ENCODE peak calls at places on chromosomes 4 and X, in four cellular contexts. J is heart left ventricle; W is CD8-positive, alpha-beta T cell; D is left ventricle myocardium inferior. Y is an unnamed sample.

GRCh38 chrX:40502688-40503087 is 78.1 kb upstream of the ATP6AP2 start:
- DNase-seq in J (no peak), W (no peak), D (no peak), Y (no peak)

GRCh38 chr4:138522366-138522765 is 280.2 kb upstream of the SLC7A11 start:
- DNase-seq in J (no peak), W (no peak), D (no peak), Y (no peak)

GRCh38 chr4:153383131-153383530 is 38.6 kb downstream of the MND1 start:
- DNase-seq in J (no peak), W (no peak), D (no peak), Y (no peak)

GRCh38 chrX:39473812-39474211 is 623.9 kb downstream of the BCOR start:
- DNase-seq in J (peak; percentile 17), W (no peak), D (peak; percentile 16), Y (no peak)

GRCh38 chrX:24023972-24024664 is 2.9 kb downstream of the KLHL15 start:
- DNase-seq in J (no peak), W (no peak), D (no peak), Y (no peak)

GRCh38 chr4:14254252-14254651 is 626.7 kb upstream of the BOD1L1 start:
- DNase-seq in J (peak; percentile 8), W (no peak), D (peak; percentile 19), Y (peak; percentile 65)

GRCh38 chr4:153520871-153521329 is 54.7 kb downstream of the TMEM131L start:
- DNase-seq in J (no peak), W (no peak), D (no peak), Y (no peak)

GRCh38 chr4:3460926-3461325 is 2.2 kb upstream of the DOK7 start:
- DNase-seq in J (no peak), W (no peak), D (peak; percentile 13), Y (no peak)

GRCh38 chrX:39063037-39063436 is 261.8 kb downstream of the MID1IP1 start:
- DNase-seq in J (no peak), W (no peak), D (no peak), Y (peak; percentile 25)

GRCh38 chr4:173333658-173334084 is 487 bp downstream of the HMGB2 start:
- DNase-seq in J (peak; percentile 80), W (peak; percentile 70), D (peak; percentile 68), Y (peak; percentile 85)

GRCh38 chr4:145170209-145170608 is 10.2 kb downstream of the OTUD4 start:
- DNase-seq in J (no peak), W (no peak), D (no peak), Y (no peak)

GRCh38 chr4:102285831-102286230 is 59.5 kb downstream of the SLC39A8 start:
- DNase-seq in J (no peak), W (no peak), D (no peak), Y (no peak)

GRCh38 chr4:1493540-1494287 is 87.5 kb upstream of the NKX1-1 start:
- DNase-seq in J (no peak), W (no peak), D (no peak), Y (peak; percentile 57)

GRCh38 chr4:45363931-45364330 is 637.6 kb upstream of the GNPDA2 start:
- DNase-seq in J (no peak), W (no peak), D (no peak), Y (no peak)

GRCh38 chr4:122827258-122827887 is 742 bp downstream of the FGF2 start:
- DNase-seq in J (peak; percentile 34), W (peak; percentile 50), D (peak; percentile 42), Y (peak; percentile 75)

GRCh38 chrX:140715787-140716186 is 6.2 kb downstream of the LINC00632 start:
- DNase-seq in J (no peak), W (no peak), D (no peak), Y (no peak)

GRCh38 chrX:34848281-34848680 is 94.3 kb upstream of the FAM47B start:
- DNase-seq in J (no peak), W (no peak), D (no peak), Y (no peak)

GRCh38 chr4:185920171-185920570 is 108.2 kb upstream of the SORBS2 start:
- DNase-seq in J (no peak), W (no peak), D (no peak), Y (no peak)

GRCh38 chr4:38089961-38090360 is 129.8 kb downstream of the PTTG2 start:
- DNase-seq in J (no peak), W (no peak), D (no peak), Y (no peak)

GRCh38 chr4:6242271-6243029 is 27.2 kb upstream of the WFS1 start:
- DNase-seq in J (no peak), W (no peak), D (no peak), Y (no peak)

GRCh38 chr4:76688737-76689078 is 209.2 kb downstream of the SOWAHB start:
- DNase-seq in J (no peak), W (no peak), D (no peak), Y (no peak)
- H3K4me3 ChIP-seq in J (peak overlapping the region; percentile 45), W (peak overlapping the region; percentile 31), D (peak overlapping the region; percentile 71), Y (peak overlapping the region; percentile 70)

GRCh38 chr4:168655182-168655581 is 158.3 kb downstream of the PALLD start:
- DNase-seq in J (no peak), W (no peak), D (no peak), Y (no peak)
- H3K27ac ChIP-seq in J (no peak overlapping the region), W (no peak overlapping the region), D (no peak overlapping the region), Y (no peak overlapping the region)

DNA sequence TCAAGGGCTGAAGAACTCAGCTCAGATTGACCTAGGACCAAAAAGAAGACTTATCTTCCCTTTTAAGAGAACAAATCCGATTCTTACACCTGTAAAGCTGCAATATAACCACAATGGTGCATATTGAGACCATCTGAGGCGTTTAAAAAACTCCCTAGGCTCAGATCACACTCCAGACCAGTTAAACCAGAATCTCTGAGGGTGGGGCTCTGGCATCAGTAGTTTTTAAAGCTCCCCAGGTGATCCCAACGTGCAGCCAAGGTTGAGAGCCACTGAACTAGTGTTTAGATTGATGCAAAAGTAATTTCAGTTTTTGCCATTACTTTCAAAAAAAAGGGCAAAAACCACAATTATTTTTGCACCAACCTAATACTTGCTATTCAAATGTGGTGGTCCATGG is 73.9 kb upstream of the GPM6B start:
- DNase-seq in J (no peak), W (no peak), D (no peak), Y (no peak)
- H3K4me1 ChIP-seq in J (no peaks in the 10 kb centered on the region), W (no peaks in the 10 kb centered on the region), D (no peaks in the 10 kb centered on the region), Y (peaks cover 12% of the 10 kb centered on the region)

GRCh38 chr4:95362906-95363578 is 185.7 kb downstream of the UNC5C start:
- DNase-seq in J (no peak), W (no peak), D (no peak), Y (no peak)

GRCh38 chr4:95363579-95363965 is 185.2 kb downstream of the UNC5C start:
- DNase-seq in J (no peak), W (no peak), D (no peak), Y (no peak)

GRCh38 chr4:95361696-95361965 is 187.1 kb downstream of the UNC5C start:
- DNase-seq in J (no peak), W (no peak), D (no peak), Y (no peak)

GRCh38 chr4:95362066-95362465 is 186.7 kb downstream of the UNC5C start:
- DNase-seq in J (no peak), W (no peak), D (no peak), Y (no peak)

DNA sequence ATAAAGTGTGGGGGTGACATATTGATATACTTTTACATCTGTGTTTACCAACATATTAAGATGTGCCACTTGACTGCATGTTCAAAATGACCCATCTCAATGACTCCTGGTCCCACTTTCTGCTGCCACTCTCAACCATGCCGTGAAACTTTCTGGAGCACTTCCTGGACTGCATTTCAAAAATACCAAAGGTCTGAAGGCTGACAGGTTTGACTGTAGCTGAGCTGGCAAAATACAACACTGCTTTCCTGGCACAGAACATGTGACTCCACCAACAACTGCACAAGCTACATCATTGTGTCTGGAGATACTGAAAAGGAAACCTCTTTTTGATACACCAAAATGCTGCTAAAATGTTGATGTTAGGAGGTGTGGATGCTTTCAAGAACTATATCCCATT is 184.8 kb downstream of the UNC5C start:
- DNase-seq in J (no peak), W (no peak), D (no peak), Y (no peak)
- H3K4me3 ChIP-seq in J (no peak overlapping the region), W (no peak overlapping the region), D (no peak overlapping the region), Y (no peak overlapping the region)

GRCh38 chr4:53592128-53592527 is 842 bp upstream of the LNX1 start:
- DNase-seq in J (no peak), W (no peak), D (no peak), Y (no peak)
- H3K27ac ChIP-seq in J (no peak overlapping the region), W (no peak overlapping the region), D (no peak overlapping the region), Y (no peak overlapping the region)

DNA sequence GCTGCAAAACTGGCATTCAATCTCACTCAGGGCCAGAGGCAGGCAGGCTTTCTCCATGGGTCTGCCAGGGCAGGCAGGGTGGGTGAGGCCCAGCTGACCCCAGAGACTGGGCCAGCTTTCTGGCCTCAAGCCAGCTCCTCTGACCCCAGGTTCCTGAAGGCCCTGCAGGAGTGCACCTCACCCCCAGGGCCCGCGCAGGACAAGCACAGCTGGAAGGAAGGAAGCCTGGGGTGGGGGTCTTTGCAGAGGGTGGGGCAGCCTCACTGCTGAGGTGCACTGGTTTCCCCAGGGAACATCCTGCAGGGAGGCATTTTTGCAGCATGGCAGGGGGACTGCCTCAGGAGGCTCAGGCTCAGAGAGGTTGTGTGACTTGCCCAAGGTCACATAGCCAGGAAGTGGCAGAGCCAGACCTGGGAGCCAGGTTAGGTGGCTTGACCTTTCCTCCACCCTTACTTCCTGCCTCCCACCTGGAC is 31.5 kb upstream of the AFAP1 start:
- DNase-seq in J (no peak), W (no peak), D (no peak), Y (no peak)
- H3K4me1 ChIP-seq in J (peaks cover 19% of the 10 kb centered on the region), W (peaks cover 46% of the 10 kb centered on the region), D (peaks cover 55% of the 10 kb centered on the region), Y (peaks cover 40% of the 10 kb centered on the region)